ENCODE peak calls at places on chromosomes 4 and X, in seven cellular contexts. One of them, this sample, is unnamed.

GRCh38 chr4:109434007-109434792 is 585 bp downstream of the SEC24B start:
- DNase-seq in right atrium auricular region: no peak
- DNase-seq in posterior cingulate gyrus: peak
- DNase-seq in A549: no peak
- DNase-seq in activated CD4-positive, alpha-beta T cell treated with anti-CD3 and anti-CD28 coated beads, Interleukin-2, amount 10 ng/mL, durations not matched to agents 7 days and 5 days: peak
- DNase-seq in activated B cell treated with CpG ODN at 0.5 μM for 24 hours: no peak
- DNase-seq in DMS53: peak
- DNase-seq in this sample: no peak

GRCh38 chr4:80393246-80393969 is 57.9 kb downstream of the CFAP299 start:
- DNase-seq in activated B cell treated with CpG ODN at 0.5 μM for 24 hours: no peak
- DNase-seq in posterior cingulate gyrus: no peak
- DNase-seq in A549: no peak
- DNase-seq in right atrium auricular region: no peak
- DNase-seq in activated CD4-positive, alpha-beta T cell treated with anti-CD3 and anti-CD28 coated beads, Interleukin-2, amount 10 ng/mL, durations not matched to agents 7 days and 5 days: no peak
- DNase-seq in DMS53: no peak
- DNase-seq in this sample: no peak

GRCh38 chrX:66728818-66729271 is 90.0 kb upstream of the EDA2R start:
- DNase-seq in right atrium auricular region: no peak
- DNase-seq in activated CD4-positive, alpha-beta T cell treated with anti-CD3 and anti-CD28 coated beads, Interleukin-2, amount 10 ng/mL, durations not matched to agents 7 days and 5 days: peak
- DNase-seq in DMS53: peak
- DNase-seq in activated B cell treated with CpG ODN at 0.5 μM for 24 hours: no peak
- DNase-seq in A549: peak
- DNase-seq in posterior cingulate gyrus: peak
- DNase-seq in this sample: no peak

GRCh38 chrX:84724576-84724975 is 222.3 kb upstream of the HDX start:
- DNase-seq in right atrium auricular region: no peak
- DNase-seq in activated B cell treated with CpG ODN at 0.5 μM for 24 hours: no peak
- DNase-seq in posterior cingulate gyrus: no peak
- DNase-seq in DMS53: peak
- DNase-seq in activated CD4-positive, alpha-beta T cell treated with anti-CD3 and anti-CD28 coated beads, Interleukin-2, amount 10 ng/mL, durations not matched to agents 7 days and 5 days: no peak
- DNase-seq in A549: no peak
- DNase-seq in this sample: no peak

GRCh38 chrX:39456894-39457600 is 640.7 kb downstream of the BCOR start:
- DNase-seq in A549: no peak
- DNase-seq in activated B cell treated with CpG ODN at 0.5 μM for 24 hours: no peak
- DNase-seq in posterior cingulate gyrus: no peak
- DNase-seq in right atrium auricular region: no peak
- DNase-seq in activated CD4-positive, alpha-beta T cell treated with anti-CD3 and anti-CD28 coated beads, Interleukin-2, amount 10 ng/mL, durations not matched to agents 7 days and 5 days: no peak
- DNase-seq in DMS53: no peak
- DNase-seq in this sample: no peak

GRCh38 chr4:85747871-85748491 is 273.0 kb downstream of the ARHGAP24 start:
- DNase-seq in DMS53: peak
- DNase-seq in activated B cell treated with CpG ODN at 0.5 μM for 24 hours: no peak
- DNase-seq in A549: peak
- DNase-seq in activated CD4-positive, alpha-beta T cell treated with anti-CD3 and anti-CD28 coated beads, Interleukin-2, amount 10 ng/mL, durations not matched to agents 7 days and 5 days: peak
- DNase-seq in posterior cingulate gyrus: no peak
- DNase-seq in right atrium auricular region: no peak
- DNase-seq in this sample: no peak

GRCh38 chr4:1711906-1712215 is 258 bp downstream of the SLBP start:
- DNase-seq in activated B cell treated with CpG ODN at 0.5 μM for 24 hours: no peak
- DNase-seq in DMS53: no peak
- DNase-seq in A549: no peak
- DNase-seq in activated CD4-positive, alpha-beta T cell treated with anti-CD3 and anti-CD28 coated beads, Interleukin-2, amount 10 ng/mL, durations not matched to agents 7 days and 5 days: no peak
- DNase-seq in right atrium auricular region: no peak
- DNase-seq in posterior cingulate gyrus: no peak
- DNase-seq in this sample: no peak

GRCh38 chrX:11756354-11757318 is 1.4 kb upstream of the MSL3 start:
- DNase-seq in right atrium auricular region: no peak
- DNase-seq in activated CD4-positive, alpha-beta T cell treated with anti-CD3 and anti-CD28 coated beads, Interleukin-2, amount 10 ng/mL, durations not matched to agents 7 days and 5 days: no peak
- DNase-seq in DMS53: peak
- DNase-seq in A549: no peak
- DNase-seq in activated B cell treated with CpG ODN at 0.5 μM for 24 hours: no peak
- DNase-seq in posterior cingulate gyrus: no peak
- DNase-seq in this sample: no peak

GRCh38 chrX:154068560-154068959 is 29.0 kb downstream of the MECP2 start:
- DNase-seq in activated CD4-positive, alpha-beta T cell treated with anti-CD3 and anti-CD28 coated beads, Interleukin-2, amount 10 ng/mL, durations not matched to agents 7 days and 5 days: no peak
- DNase-seq in activated B cell treated with CpG ODN at 0.5 μM for 24 hours: no peak
- DNase-seq in right atrium auricular region: no peak
- DNase-seq in A549: no peak
- DNase-seq in posterior cingulate gyrus: no peak
- DNase-seq in DMS53: no peak
- DNase-seq in this sample: no peak

GRCh38 chr4:31081375-31081774 is 361.2 kb downstream of the PCDH7 start:
- DNase-seq in A549: no peak
- DNase-seq in right atrium auricular region: no peak
- DNase-seq in posterior cingulate gyrus: no peak
- DNase-seq in activated B cell treated with CpG ODN at 0.5 μM for 24 hours: no peak
- DNase-seq in DMS53: no peak
- DNase-seq in activated CD4-positive, alpha-beta T cell treated with anti-CD3 and anti-CD28 coated beads, Interleukin-2, amount 10 ng/mL, durations not matched to agents 7 days and 5 days: no peak
- DNase-seq in this sample: no peak

GRCh38 chr4:85149656-85150055 is 183.2 kb upstream of the WDFY3 start:
- DNase-seq in activated CD4-positive, alpha-beta T cell treated with anti-CD3 and anti-CD28 coated beads, Interleukin-2, amount 10 ng/mL, durations not matched to agents 7 days and 5 days: no peak
- DNase-seq in A549: no peak
- DNase-seq in posterior cingulate gyrus: no peak
- DNase-seq in DMS53: no peak
- DNase-seq in right atrium auricular region: no peak
- DNase-seq in activated B cell treated with CpG ODN at 0.5 μM for 24 hours: no peak
- DNase-seq in this sample: no peak

GRCh38 chr4:2785613-2786012 is 7.3 kb upstream of the SH3BP2 start:
- DNase-seq in A549: no peak
- DNase-seq in DMS53: peak
- DNase-seq in posterior cingulate gyrus: no peak
- DNase-seq in activated CD4-positive, alpha-beta T cell treated with anti-CD3 and anti-CD28 coated beads, Interleukin-2, amount 10 ng/mL, durations not matched to agents 7 days and 5 days: peak
- DNase-seq in right atrium auricular region: no peak
- DNase-seq in activated B cell treated with CpG ODN at 0.5 μM for 24 hours: no peak
- DNase-seq in this sample: no peak

GRCh38 chr4:8472166-8472688 is 31.6 kb downstream of the TRMT44 start:
- DNase-seq in activated B cell treated with CpG ODN at 0.5 μM for 24 hours: no peak
- DNase-seq in A549: no peak
- DNase-seq in right atrium auricular region: no peak
- DNase-seq in activated CD4-positive, alpha-beta T cell treated with anti-CD3 and anti-CD28 coated beads, Interleukin-2, amount 10 ng/mL, durations not matched to agents 7 days and 5 days: no peak
- DNase-seq in DMS53: no peak
- DNase-seq in posterior cingulate gyrus: no peak
- DNase-seq in this sample: no peak

GRCh38 chr4:6451309-6451708 is 21.1 kb downstream of the PPP2R2C start:
- DNase-seq in A549: no peak
- DNase-seq in posterior cingulate gyrus: no peak
- DNase-seq in activated CD4-positive, alpha-beta T cell treated with anti-CD3 and anti-CD28 coated beads, Interleukin-2, amount 10 ng/mL, durations not matched to agents 7 days and 5 days: no peak
- DNase-seq in right atrium auricular region: no peak
- DNase-seq in activated B cell treated with CpG ODN at 0.5 μM for 24 hours: no peak
- DNase-seq in DMS53: no peak
- DNase-seq in this sample: no peak

GRCh38 chrX:16822723-16823122 is 36.5 kb downstream of the TXLNG start:
- DNase-seq in A549: no peak
- DNase-seq in activated CD4-positive, alpha-beta T cell treated with anti-CD3 and anti-CD28 coated beads, Interleukin-2, amount 10 ng/mL, durations not matched to agents 7 days and 5 days: no peak
- DNase-seq in posterior cingulate gyrus: no peak
- DNase-seq in DMS53: no peak
- DNase-seq in activated B cell treated with CpG ODN at 0.5 μM for 24 hours: no peak
- DNase-seq in right atrium auricular region: no peak
- DNase-seq in this sample: peak

GRCh38 chr4:155376387-155377268 is at the start of gene MAP9:
- DNase-seq in activated CD4-positive, alpha-beta T cell treated with anti-CD3 and anti-CD28 coated beads, Interleukin-2, amount 10 ng/mL, durations not matched to agents 7 days and 5 days: peak
- DNase-seq in A549: peak
- DNase-seq in posterior cingulate gyrus: peak
- DNase-seq in right atrium auricular region: peak
- DNase-seq in DMS53: peak
- DNase-seq in activated B cell treated with CpG ODN at 0.5 μM for 24 hours: peak
- DNase-seq in this sample: peak

GRCh38 chr4:73599182-73599581 is 21.1 kb downstream of the RASSF6 start:
- DNase-seq in DMS53: peak
- DNase-seq in right atrium auricular region: no peak
- DNase-seq in activated B cell treated with CpG ODN at 0.5 μM for 24 hours: no peak
- DNase-seq in posterior cingulate gyrus: no peak
- DNase-seq in activated CD4-positive, alpha-beta T cell treated with anti-CD3 and anti-CD28 coated beads, Interleukin-2, amount 10 ng/mL, durations not matched to agents 7 days and 5 days: no peak
- DNase-seq in A549: peak
- DNase-seq in this sample: no peak

GRCh38 chrX:57918750-57919436 is 8.6 kb upstream of the ZXDA start:
- DNase-seq in DMS53: peak
- DNase-seq in right atrium auricular region: no peak
- DNase-seq in A549: no peak
- DNase-seq in activated B cell treated with CpG ODN at 0.5 μM for 24 hours: no peak
- DNase-seq in activated CD4-positive, alpha-beta T cell treated with anti-CD3 and anti-CD28 coated beads, Interleukin-2, amount 10 ng/mL, durations not matched to agents 7 days and 5 days: peak
- DNase-seq in posterior cingulate gyrus: no peak
- DNase-seq in this sample: no peak

GRCh38 chrX:150363561-150364346 is 637 bp downstream of the MAMLD1 start:
- DNase-seq in activated B cell treated with CpG ODN at 0.5 μM for 24 hours: peak
- DNase-seq in activated CD4-positive, alpha-beta T cell treated with anti-CD3 and anti-CD28 coated beads, Interleukin-2, amount 10 ng/mL, durations not matched to agents 7 days and 5 days: no peak
- DNase-seq in A549: peak
- DNase-seq in right atrium auricular region: no peak
- DNase-seq in DMS53: peak
- DNase-seq in posterior cingulate gyrus: peak
- DNase-seq in this sample: no peak